ENCODE peak calls at places on chromosome 1, in four cellular contexts. T is prostate gland, I is neural crest cell, J is mesothelial cell of epicardium. M is an unnamed sample.
A peak's percentile ranks its signal among the peaks of the same experiment; 100 is the strongest.

GRCh38 chr1:170929835-170930554 is 5.3 kb upstream of the MROH9 start:
- DNase-seq in T (peak; percentile 21), I (no peak), J (no peak), M (no peak)

GRCh38 chr1:162946701-162947100 is 85.7 kb upstream of the CCDC190 start:
- DNase-seq in T (no peak), I (no peak), J (no peak), M (no peak)

GRCh38 chr1:247118946-247119446 is 14.8 kb upstream of the ZNF669 start:
- DNase-seq in T (no peak), I (no peak), J (no peak), M (no peak)

GRCh38 chr1:24277420-24278169 is 41.6 kb upstream of the GRHL3 start:
- DNase-seq in T (no peak), I (no peak), J (no peak), M (no peak)

GRCh38 chr1:76867342-76868130 is at the start of gene ST6GALNAC5:
- DNase-seq in T (no peak), I (peak; percentile 36), J (peak; percentile 56), M (no peak)

GRCh38 chr1:167430134-167430848 is 88.0 kb downstream of the CD247 start:
- DNase-seq in T (no peak), I (no peak), J (no peak), M (no peak)

GRCh38 chr1:232422098-232422497 is 207.8 kb downstream of the SIPA1L2 start:
- DNase-seq in T (no peak), I (no peak), J (no peak), M (no peak)

GRCh38 chr1:88763649-88764406 is 79.8 kb downstream of the PKN2 start:
- DNase-seq in T (no peak), I (no peak), J (no peak), M (no peak)

GRCh38 chr1:228007801-228008341 is 1.1 kb downstream of the WNT3A start:
- DNase-seq in T (no peak), I (no peak), J (no peak), M (peak; percentile 35)

GRCh38 chr1:204198978-204199340 is 2.7 kb upstream of the KISS1 start:
- DNase-seq in T (no peak), I (no peak), J (no peak), M (no peak)

GRCh38 chr1:200038987-200039848 is 11.7 kb downstream of the NR5A2 start:
- DNase-seq in T (no peak), I (no peak), J (peak; percentile 60), M (peak; percentile 65)

GRCh38 chr1:42943166-42943565 is 15.5 kb downstream of the SLC2A1 start:
- DNase-seq in T (peak; percentile 96), I (no peak), J (no peak), M (no peak)

GRCh38 chr1:1890506-1891348 is at the start of gene GNB1:
- DNase-seq in T (peak; percentile 77), I (peak; percentile 89), J (peak; percentile 88), M (peak; percentile 80)

GRCh38 chr1:3471356-3472087 is 17.1 kb downstream of the ARHGEF16 start:
- DNase-seq in T (no peak), I (peak; percentile 74), J (no peak), M (no peak)

GRCh38 chr1:3038113-3038551 is 16.9 kb downstream of the ACTRT2 start:
- DNase-seq in T (no peak), I (no peak), J (peak; percentile 20), M (no peak)

DNA sequence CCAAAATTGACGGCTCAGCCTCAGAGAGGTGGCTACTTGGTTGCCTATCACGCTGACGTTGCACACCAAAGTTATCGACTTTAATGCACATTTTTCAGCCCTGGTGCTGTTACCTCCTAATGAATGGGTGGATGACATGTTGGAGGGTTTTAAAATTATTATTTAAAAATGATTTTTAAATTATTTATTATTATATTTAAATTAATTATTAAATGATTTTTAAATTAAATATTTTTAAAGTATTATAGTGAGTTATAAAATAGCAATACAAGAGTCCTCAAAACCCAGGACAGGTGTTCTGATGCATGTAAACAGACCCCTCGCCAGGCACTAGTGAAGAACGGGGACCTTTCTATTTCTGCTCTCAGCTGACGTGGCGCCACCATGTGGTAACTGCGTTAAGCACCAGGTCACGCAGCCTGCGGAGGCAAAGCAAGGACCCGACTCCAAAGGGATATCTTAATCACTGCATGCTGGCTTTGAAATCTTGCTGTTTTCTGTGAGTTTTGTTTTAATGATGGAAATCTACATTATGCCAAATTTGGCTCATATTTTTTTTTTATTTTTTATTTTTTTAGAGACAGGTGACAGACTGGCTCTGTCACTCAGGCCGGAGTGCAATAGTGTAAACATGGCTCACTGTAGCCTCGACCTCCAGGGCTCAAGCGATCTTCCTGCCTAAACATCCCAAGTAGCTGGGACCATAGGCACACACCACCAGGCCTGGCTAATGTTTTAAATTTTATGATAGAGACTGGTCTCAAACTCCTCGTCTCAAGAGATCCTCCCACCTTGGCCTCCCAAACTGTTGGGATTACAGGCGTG is 22.6 kb downstream of the CASP9 start:
- DNase-seq in T (peak; percentile 13), I (peak; percentile 79), J (peak; percentile 61), M (peak; percentile 28)
- TF ChIP-seq CTCF in T (no peak), I (peak; percentile 79), J (peak; percentile 69), M (no peak)

DNA sequence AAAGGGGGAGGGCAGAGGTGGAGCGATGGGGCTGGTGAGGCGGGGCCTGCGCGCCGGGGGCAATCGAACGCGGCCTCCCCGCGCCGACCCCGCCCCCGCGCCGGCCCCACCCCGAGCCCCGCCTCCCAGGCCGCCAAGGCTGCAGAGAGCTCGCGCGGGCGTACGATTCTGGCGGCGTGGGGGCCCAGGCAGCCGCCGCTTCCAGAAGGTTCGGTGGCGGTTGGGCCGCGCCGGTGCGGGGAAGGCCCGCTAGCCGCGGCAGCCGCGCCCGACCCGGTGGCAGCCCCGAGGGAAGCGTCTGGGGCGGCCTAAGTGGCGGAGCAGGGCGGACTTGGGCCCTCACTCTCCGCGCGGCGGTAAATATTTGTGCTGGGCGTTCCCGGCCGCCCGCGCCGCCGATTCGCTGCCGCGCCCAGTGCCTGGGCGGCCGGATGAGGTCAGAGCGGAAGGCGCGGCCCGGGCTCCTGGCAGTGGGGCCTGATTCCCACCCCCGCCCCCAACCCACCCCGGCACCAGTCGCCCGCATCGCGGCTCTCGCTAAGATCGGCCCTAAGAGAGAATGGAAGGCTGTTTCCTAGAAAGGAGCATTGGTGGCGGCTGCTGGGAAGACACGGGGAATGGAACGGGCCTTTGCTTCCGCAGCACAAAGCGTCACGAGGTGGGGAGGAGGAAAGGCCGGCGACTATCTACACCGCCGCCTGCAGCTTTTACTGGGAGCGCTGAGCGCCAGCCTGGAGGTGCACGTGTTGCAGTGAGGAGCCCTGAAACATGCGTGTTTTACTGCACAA is at the start of gene ACOT7:
- DNase-seq in T (peak; percentile 88), I (peak; percentile 77), J (peak; percentile 85), M (peak; percentile 92)
- TF ChIP-seq CTCF in T (no peak), I (peak; percentile 26), J (no peak), M (peak; percentile 21)

GRCh38 chr1:214928574-214928973 is 154.0 kb upstream of the KCNK2 start:
- DNase-seq in T (no peak), I (no peak), J (no peak), M (no peak)

GRCh38 chr1:214920337-214920736 is 162.2 kb upstream of the KCNK2 start:
- DNase-seq in T (no peak), I (no peak), J (no peak), M (no peak)

GRCh38 chr1:214918745-214919144 is 163.8 kb upstream of the KCNK2 start:
- DNase-seq in T (no peak), I (no peak), J (no peak), M (no peak)

GRCh38 chr1:214927791-214928190 is 154.7 kb upstream of the KCNK2 start:
- DNase-seq in T (no peak), I (no peak), J (no peak), M (no peak)

GRCh38 chr1:214923516-214923915 is 159.0 kb upstream of the KCNK2 start:
- DNase-seq in T (no peak), I (no peak), J (no peak), M (no peak)
- TF ChIP-seq CTCF in T (no peak), I (no peak), J (no peak), M (no peak)

GRCh38 chr1:234125283-234125682 is 220.8 kb downstream of the SLC35F3 start:
- DNase-seq in T (no peak), I (peak; percentile 59), J (peak; percentile 46), M (no peak)
- TF ChIP-seq CTCF in T (no peak), I (peak; percentile 56), J (no peak), M (no peak)

DNA sequence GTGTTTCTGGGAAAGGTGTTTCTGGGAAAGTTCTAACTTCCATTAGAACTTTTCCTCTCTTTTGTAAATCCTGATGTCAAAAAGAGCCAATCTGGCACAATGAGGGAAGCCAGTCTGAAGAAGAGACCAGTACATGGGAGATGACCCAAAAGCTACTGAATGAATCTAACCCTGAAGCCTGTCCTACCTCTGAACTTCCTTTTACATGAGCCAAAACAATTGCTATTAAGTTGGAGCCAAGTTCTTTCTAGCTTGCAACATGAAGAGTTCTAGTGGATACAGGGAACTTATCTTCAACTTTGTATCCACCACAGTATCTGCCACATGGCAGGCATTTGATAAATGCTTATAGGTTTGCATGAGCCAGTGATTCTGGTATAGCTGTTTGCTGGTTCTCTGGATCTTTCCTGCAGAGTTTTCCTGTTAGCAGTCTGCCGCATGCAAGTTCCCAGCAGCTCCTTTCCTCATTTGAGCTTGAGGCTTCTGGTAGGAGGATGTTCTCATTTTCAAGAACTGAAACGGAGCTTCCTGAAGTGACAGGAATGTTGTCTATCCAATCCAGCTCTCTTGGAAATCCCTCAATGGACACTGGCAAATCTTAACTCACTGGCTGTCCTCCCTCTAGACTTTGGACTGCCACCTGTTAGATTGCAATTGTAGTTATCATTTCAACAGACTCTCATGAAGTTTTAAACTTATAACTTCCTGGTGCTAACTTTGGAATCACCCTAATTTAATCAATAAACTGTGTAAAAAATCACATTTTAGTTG is 73.1 kb upstream of the LPGAT1 start:
- DNase-seq in T (no peak), I (no peak), J (no peak), M (no peak)
- TF ChIP-seq CTCF in T (no peak), I (no peak), J (no peak), M (no peak)

GRCh38 chr1:115351143-115351542 is 13.1 kb upstream of the NGF start:
- DNase-seq in T (no peak), I (no peak), J (no peak), M (no peak)

GRCh38 chr1:115343200-115343737 is 5.2 kb upstream of the NGF start:
- DNase-seq in T (no peak), I (no peak), J (no peak), M (no peak)

DNA sequence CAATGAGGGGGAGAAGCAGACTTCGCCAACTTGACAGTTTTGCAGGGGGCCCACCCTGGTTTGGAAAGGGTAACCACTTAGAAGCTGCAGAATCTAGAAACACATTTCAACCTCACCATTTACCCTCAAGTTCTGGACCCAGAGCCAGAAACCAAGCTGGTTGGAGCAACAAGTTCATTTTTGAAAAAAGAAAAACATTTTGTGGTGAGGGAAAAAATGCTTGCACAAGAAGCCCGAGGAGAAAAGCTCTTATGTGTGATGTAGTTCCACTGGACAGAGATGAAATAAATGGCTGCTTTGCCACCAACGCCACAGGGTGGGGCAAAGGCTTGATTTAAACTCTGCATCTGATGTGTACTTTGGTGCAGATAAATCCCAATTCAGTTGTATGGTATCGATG is 10.6 kb upstream of the NGF start:
- DNase-seq in T (no peak), I (no peak), J (no peak), M (no peak)
- TF ChIP-seq CTCF in T (no peak), I (no peak), J (no peak), M (no peak)